ENCODE peak calls at places on chromosomes 11 and 22, in nine cellular contexts. K is Caki2; B is stimulated activated CD8-positive, alpha-beta memory T cell treated with anti-CD3 and anti-CD28 coated beads, Interleukin-15, amount 100 ng/mL, for 1 hour; X is amniotic stem cell; J is fibroblast of mammary gland; Z is hepatic stellate cell; H is Daoy; C is neural progenitor cell; T is GM18507. N is an unnamed sample.

GRCh38 chr11:59899532-59899931 is 20.9 kb downstream of the OOSP3 start:
- DNase-seq in K (no peak), B (no peak), X (no peak), J (no peak), Z (no peak), H (peak), C (no peak), T (no peak), N (no peak)

GRCh38 chr11:44725016-44725651 is 1.6 kb upstream of the TSPAN18 start:
- DNase-seq in K (no peak), B (no peak), X (no peak), J (no peak), Z (no peak), H (peak), C (no peak), T (no peak), N (no peak)

GRCh38 chr11:412641-413119 is 2.1 kb downstream of the SIGIRR start:
- DNase-seq in K (no peak), B (no peak), X (no peak), J (no peak), Z (no peak), H (no peak), C (no peak), T (no peak), N (no peak)

GRCh38 chr11:122440783-122441701 is 214.5 kb upstream of the UBASH3B start:
- DNase-seq in K (no peak), B (no peak), X (no peak), J (no peak), Z (peak), H (peak), C (peak), T (no peak), N (no peak)

GRCh38 chr11:58636587-58636986 is 14.1 kb downstream of the CNTF start:
- DNase-seq in K (no peak), B (no peak), X (no peak), J (no peak), Z (no peak), H (no peak), C (no peak), T (no peak), N (no peak)

GRCh38 chr11:73178092-73178539 is 36.0 kb upstream of the FCHSD2 start:
- DNase-seq in K (no peak), B (peak), X (peak), J (peak), Z (peak), H (peak), C (peak), T (peak), N (no peak)

GRCh38 chr11:83349371-83349770 is 63.2 kb upstream of the CCDC90B start:
- DNase-seq in K (no peak), B (no peak), X (no peak), J (peak), Z (no peak), H (no peak), C (no peak), T (no peak), N (no peak)

GRCh38 chr11:68057807-68058206 is 19.0 kb downstream of the TCIRG1 start:
- DNase-seq in K (no peak), B (no peak), X (no peak), J (no peak), Z (no peak), H (no peak), C (no peak), T (no peak), N (no peak)

GRCh38 chr11:101582242-101583052 is 1.4 kb downstream of the TRPC6 start:
- DNase-seq in K (no peak), B (no peak), X (no peak), J (peak), Z (peak), H (no peak), C (peak), T (no peak), N (no peak)

GRCh38 chr11:40125054-40125453 is 1334.4 kb downstream of the LRRC4C start:
- DNase-seq in K (no peak), B (no peak), X (no peak), J (no peak), Z (no peak), H (no peak), C (peak), T (no peak), N (no peak)

GRCh38 chr22:39254122-39254521 is 9.3 kb upstream of the PDGFB start:
- DNase-seq in K (no peak), B (no peak), X (no peak), J (no peak), Z (no peak), H (no peak), C (no peak), T (no peak), N (no peak)

GRCh38 chr11:134562176-134562575 is 150.1 kb upstream of the B3GAT1 start:
- DNase-seq in K (no peak), B (no peak), X (no peak), J (no peak), Z (no peak), H (no peak), C (no peak), T (no peak), N (no peak)

GRCh38 chr11:64729851-64730382 is 6.9 kb upstream of the NRXN2 start:
- DNase-seq in K (peak), B (no peak), X (no peak), J (no peak), Z (no peak), H (peak), C (peak), T (no peak), N (no peak)

GRCh38 chr11:111736621-111737055 is 29.6 kb downstream of the PPP2R1B start:
- DNase-seq in K (no peak), B (no peak), X (no peak), J (no peak), Z (no peak), H (no peak), C (no peak), T (no peak), N (no peak)

GRCh38 chr11:35276396-35276795 is 137.4 kb downstream of the CD44 start:
- DNase-seq in K (peak), B (no peak), X (no peak), J (peak), Z (no peak), H (peak), C (no peak), T (no peak), N (no peak)

GRCh38 chr22:36999463-36999862 is 19.8 kb downstream of the TST start:
- DNase-seq in K (no peak), B (no peak), X (no peak), J (no peak), Z (no peak), H (peak), C (no peak), T (no peak), N (no peak)

GRCh38 chr11:61193596-61193995 is 9.7 kb upstream of the PGA3 start:
- DNase-seq in K (no peak), B (no peak), X (no peak), J (no peak), Z (no peak), H (no peak), C (no peak), T (no peak), N (no peak)

GRCh38 chr22:29148826-29149225 is 56.9 kb upstream of the EMID1 start:
- DNase-seq in K (no peak), B (no peak), X (no peak), J (no peak), Z (no peak), H (no peak), C (no peak), T (no peak), N (no peak)

GRCh38 chr11:14835491-14836105 is 56.4 kb downstream of the CYP2R1 start:
- DNase-seq in K (no peak), B (no peak), X (no peak), J (no peak), Z (no peak), H (no peak), C (no peak), T (no peak), N (no peak)

GRCh38 chr11:45737056-45737455 is 67.9 kb upstream of the SLC35C1 start:
- DNase-seq in K (no peak), B (no peak), X (no peak), J (peak), Z (no peak), H (no peak), C (no peak), T (no peak), N (peak)

GRCh38 chr11:125626381-125626950 is 1.5 kb downstream of the CHEK1 start:
- DNase-seq in K (peak), B (no peak), X (peak), J (no peak), Z (peak), H (no peak), C (no peak), T (peak), N (peak)

GRCh38 chr22:46968848-46969247 is 206.4 kb downstream of the TBC1D22A start:
- DNase-seq in K (no peak), B (no peak), X (no peak), J (no peak), Z (no peak), H (no peak), C (no peak), T (no peak), N (no peak)

GRCh38 chr22:44181033-44181911 is 547 bp downstream of the PARVG start:
- DNase-seq in K (no peak), B (no peak), X (no peak), J (no peak), Z (no peak), H (peak), C (no peak), T (no peak), N (no peak)

GRCh38 chr11:99098751-99099150 is 78.0 kb downstream of the CNTN5 start:
- DNase-seq in K (no peak), B (no peak), X (no peak), J (no peak), Z (no peak), H (no peak), C (no peak), T (no peak), N (no peak)

GRCh38 chr22:44537016-44537936 is 39.2 kb upstream of the RTL6 start:
- DNase-seq in K (no peak), B (no peak), X (no peak), J (no peak), Z (no peak), H (no peak), C (no peak), T (no peak), N (no peak)

GRCh38 chr22:39984006-39984405 is 10.7 kb upstream of the FAM83F start:
- DNase-seq in K (no peak), B (no peak), X (no peak), J (peak), Z (no peak), H (no peak), C (no peak), T (no peak), N (no peak)

GRCh38 chr11:124583827-124584226 is 14.0 kb downstream of the OR8A1 start:
- DNase-seq in K (no peak), B (no peak), X (no peak), J (no peak), Z (no peak), H (no peak), C (no peak), T (no peak), N (no peak)

GRCh38 chr22:48238018-48238915 is 1475.8 kb downstream of the TBC1D22A start:
- DNase-seq in K (no peak), B (no peak), X (no peak), J (no peak), Z (no peak), H (no peak), C (no peak), T (no peak), N (no peak)

GRCh38 chr11:109015283-109015682 is 350.4 kb downstream of the DDX10 start:
- DNase-seq in K (peak), B (no peak), X (peak), J (no peak), Z (peak), H (no peak), C (no peak), T (no peak), N (peak)

GRCh38 chr22:36528336-36528735 is 630 bp downstream of the EIF3D start:
- DNase-seq in K (no peak), B (no peak), X (no peak), J (peak), Z (no peak), H (no peak), C (no peak), T (no peak), N (no peak)

GRCh38 chr11:106456651-106457050 is 379.2 kb downstream of the AASDHPPT start:
- DNase-seq in K (no peak), B (no peak), X (no peak), J (peak), Z (no peak), H (peak), C (no peak), T (no peak), N (no peak)

GRCh38 chr22:24466831-24467249 is 28.3 kb upstream of the UPB1 start:
- DNase-seq in K (peak), B (no peak), X (no peak), J (peak), Z (peak), H (peak), C (peak), T (no peak), N (peak)

GRCh38 chr11:115965754-115966504 is 461.7 kb upstream of the CADM1 start:
- DNase-seq in K (peak), B (no peak), X (no peak), J (no peak), Z (no peak), H (peak), C (no peak), T (no peak), N (no peak)

GRCh38 chr11:10623797-10624761 is 55.6 kb upstream of the LYVE1 start:
- DNase-seq in K (peak), B (no peak), X (no peak), J (peak), Z (peak), H (peak), C (no peak), T (no peak), N (no peak)

GRCh38 chr22:37502342-37503182 is 16.4 kb upstream of the MFNG start:
- DNase-seq in K (peak), B (no peak), X (no peak), J (no peak), Z (no peak), H (no peak), C (no peak), T (no peak), N (no peak)

GRCh38 chr11:44572431-44572830 is 7.0 kb downstream of the CD82 start:
- DNase-seq in K (no peak), B (no peak), X (no peak), J (no peak), Z (no peak), H (no peak), C (no peak), T (no peak), N (no peak)

N was measured in kidney epithelial cell.